ENCODE peak calls at places on chromosomes 4 and X, in five cellular contexts. H is HCT116, G is GM23248, B is fibroblast of lung, J is IMR-90. E is an unnamed sample.

GRCh38 chr4:28277931-28278330 is 1417.3 kb downstream of the STIM2 start:
- DNase-seq in G (no peak), B (no peak), J (peak; percentile 16), H (no peak), E (no peak)

GRCh38 chrX:39814391-39814790 is 283.4 kb downstream of the BCOR start:
- DNase-seq in G (peak; percentile 53), H (peak; percentile 15), J (peak; percentile 23), B (no peak), E (no peak)

GRCh38 chr4:11424896-11425295 is 3.8 kb downstream of the HS3ST1 start:
- DNase-seq in B (no peak), J (no peak), H (no peak), G (no peak), E (no peak)

GRCh38 chr4:152106113-152106763 is 345.4 kb upstream of the GATB start:
- DNase-seq in B (peak; percentile 97), J (peak; percentile 97), H (peak; percentile 83), G (peak; percentile 97), E (no peak)

GRCh38 chr4:99061048-99061447 is 27.5 kb downstream of the ADH5 start:
- DNase-seq in H (no peak), J (no peak), G (peak; percentile 37), B (no peak), E (no peak)

GRCh38 chr4:188781655-188782054 is 642.4 kb downstream of the TRIML1 start:
- DNase-seq in J (peak; percentile 16), B (no peak), G (peak; percentile 4), H (peak; percentile 21), E (peak; percentile 16)

GRCh38 chr4:149555146-149555545 is 260.5 kb downstream of the IQCM start:
- DNase-seq in G (no peak), B (peak; percentile 70), H (no peak), J (no peak), E (no peak)

GRCh38 chr4:82601242-82602015 is 39.6 kb upstream of the TMEM150C start:
- DNase-seq in G (no peak), H (no peak), B (no peak), J (no peak), E (no peak)

GRCh38 chr4:96228463-96228862 is 388.6 kb downstream of the PDHA2 start:
- DNase-seq in G (no peak), H (no peak), J (no peak), B (no peak), E (no peak)

GRCh38 chr4:151921371-151921770 is 160.6 kb upstream of the GATB start:
- DNase-seq in H (no peak), J (peak; percentile 30), G (peak; percentile 59), B (peak; percentile 38), E (no peak)

GRCh38 chrX:154546354-154547244 is at the start of gene G6PD:
- DNase-seq in G (peak; percentile 73), H (peak; percentile 6), J (peak; percentile 35), B (peak; percentile 44), E (no peak)

GRCh38 chr4:3324093-3324815 is 31.4 kb downstream of the RGS12 start:
- DNase-seq in J (no peak), B (no peak), H (no peak), G (no peak), E (no peak)

GRCh38 chr4:7132730-7133582 is 59.4 kb upstream of the SORCS2 start:
- DNase-seq in B (peak; percentile 76), H (no peak), G (peak; percentile 66), J (peak; percentile 11), E (no peak)

DNA sequence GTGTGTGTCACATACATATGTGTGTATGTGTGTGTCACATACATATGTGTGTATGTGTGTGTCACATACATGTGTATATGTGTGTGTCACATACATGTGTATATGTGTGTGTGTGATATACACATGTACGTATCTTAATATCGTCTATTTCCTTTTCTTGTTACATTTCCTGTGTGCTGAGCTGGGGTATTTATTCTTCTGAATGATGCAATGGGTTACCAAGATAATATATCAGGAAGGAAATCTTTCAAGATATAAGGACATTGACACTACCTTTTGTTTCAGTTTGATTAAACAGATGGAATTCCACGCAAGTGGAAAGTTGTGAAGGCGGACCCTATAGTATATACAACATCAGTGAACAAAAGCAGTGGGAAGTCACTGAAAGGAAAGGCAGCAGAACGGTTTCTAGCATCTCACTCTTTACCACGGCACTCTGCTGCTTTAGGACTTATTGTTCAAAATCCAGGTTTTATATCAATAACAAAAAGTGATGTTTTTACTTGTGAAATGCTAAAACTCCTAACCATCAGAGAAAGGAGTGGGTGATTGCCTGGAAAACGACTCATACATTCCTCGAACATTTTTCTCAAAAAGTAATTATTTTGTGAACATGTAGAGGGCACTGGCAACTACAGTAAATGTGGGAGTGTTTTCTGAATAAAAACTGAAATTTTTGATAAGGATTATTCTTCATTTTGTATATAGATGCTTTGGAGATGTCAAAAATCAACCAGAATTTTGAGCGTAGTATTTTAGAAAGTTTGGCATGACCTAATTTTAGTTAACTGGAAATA is 43.1 kb upstream of the IL21 start:
- DNase-seq in B (peak; percentile 58), H (no peak), J (peak; percentile 49), G (peak; percentile 69), E (no peak)
- H3K9ac ChIP-seq in B (no peak overlapping the region), H (no peak overlapping the region), J (no peak overlapping the region), G (no peak overlapping the region), E (no peak overlapping the region)

DNA sequence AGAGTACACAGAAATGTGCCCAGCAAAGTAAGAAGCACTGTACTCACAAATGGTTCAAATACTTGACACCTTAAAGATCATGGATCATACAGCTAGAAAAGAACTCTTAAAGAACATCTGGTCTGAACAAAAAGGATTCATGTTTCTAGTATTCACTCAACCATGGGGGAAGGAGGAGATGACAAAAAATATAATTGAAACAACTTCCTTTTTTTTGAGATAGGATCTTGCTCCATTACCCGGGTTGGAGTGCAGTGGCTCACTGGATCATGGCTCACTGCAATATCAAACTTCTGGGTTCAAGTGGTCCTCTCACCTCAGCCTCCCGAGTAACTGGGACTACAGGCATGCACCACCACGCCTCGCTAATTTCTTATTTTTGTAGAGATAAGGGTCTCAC is 6.0 kb downstream of the DHX15 start:
- DNase-seq in J (no peak), B (no peak), H (no peak), G (no peak), E (no peak)
- H3K4me3 ChIP-seq in J (no peak overlapping the region), B (no peak overlapping the region), H (no peak overlapping the region), G (no peak overlapping the region), E (no peak overlapping the region)

GRCh38 chrX:70422886-70423336 is at the start of gene GDPD2:
- DNase-seq in G (no peak), B (peak; percentile 49), J (no peak), H (no peak), E (peak; percentile 79)
- H3K9ac ChIP-seq in G (no peak within 1 kb of the TSS), B (no peak within 1 kb of the TSS), J (no peak within 1 kb of the TSS), H (no peak within 1 kb of the TSS), E (peak within 1 kb of the TSS; percentile 88)

GRCh38 chr4:107220976-107221375 is 184.9 kb upstream of the DKK2 start:
- DNase-seq in J (no peak), B (no peak), G (peak; percentile 10), H (no peak), E (no peak)
- H3K4me3 ChIP-seq in J (no peak overlapping the region), B (no peak overlapping the region), G (no peak overlapping the region), H (no peak overlapping the region), E (no peak overlapping the region)

GRCh38 chr4:139744232-139744631 is 78.6 kb downstream of the MGST2 start:
- DNase-seq in J (no peak), B (no peak), G (no peak), H (no peak), E (no peak)
- H3K9ac ChIP-seq in J (no peak overlapping the region), B (no peak overlapping the region), G (no peak overlapping the region), H (no peak overlapping the region), E (no peak overlapping the region)

DNA sequence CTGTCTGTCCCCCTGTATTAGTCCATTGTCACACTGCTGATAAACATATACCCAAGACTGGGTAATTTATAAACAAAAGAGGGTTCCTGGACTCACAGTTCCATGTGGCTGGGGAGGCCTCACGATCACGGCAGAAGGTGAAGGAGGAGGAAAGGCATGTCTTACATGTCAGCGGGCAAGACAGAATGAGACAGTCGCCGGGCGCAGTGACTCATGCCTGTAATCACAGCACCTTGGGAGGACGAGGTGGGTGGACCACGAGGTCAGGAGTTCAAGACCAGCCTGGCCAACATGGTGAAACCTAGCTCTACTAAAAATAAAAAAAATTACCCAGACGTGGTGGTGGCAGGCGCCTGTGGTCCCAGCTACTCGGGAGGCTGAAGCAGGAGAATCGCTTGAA is 24.7 kb downstream of the IL3RA start:
- DNase-seq in G (no peak), H (no peak), B (peak; percentile 35), J (no peak), E (no peak)
- H3K4me3 ChIP-seq in G (no peak overlapping the region), H (no peak overlapping the region), B (no peak overlapping the region), J (no peak overlapping the region), E (no peak overlapping the region)

GRCh38 chr4:1723131-1723801 is 1.9 kb downstream of the TACC3 start:
- DNase-seq in G (no peak), J (no peak), H (no peak), B (peak; percentile 10), E (no peak)
- H3K9ac ChIP-seq in G (peak overlapping the region; percentile 63), J (peak overlapping the region; percentile 45), H (peak overlapping the region; percentile 98), B (no peak overlapping the region), E (peak overlapping the region; percentile 66)